ENCODE peak calls at places on chromosomes 16 and 17, in eight cellular contexts. M, L, G, T, K, Z, O and J are unnamed samples.

GRCh38 chr16:81521141-81521626 is 76.6 kb downstream of the CMIP start:
- DNase-seq in K (no peak), T (no peak), G (peak), L (peak), M (no peak), O (no peak), Z (no peak), J (no peak)

GRCh38 chr17:7133916-7134315 is 19.3 kb upstream of the ASGR2 start:
- DNase-seq in K (no peak), G (no peak), Z (no peak), T (no peak), M (no peak), O (no peak), L (no peak), J (no peak)

GRCh38 chr17:5693821-5694220 is 109.5 kb upstream of the NLRP1 start:
- DNase-seq in K (no peak), M (no peak), Z (no peak), L (no peak), G (no peak), T (no peak), O (no peak), J (no peak)

GRCh38 chr16:55622930-55623561 is 32.7 kb upstream of the SLC6A2 start:
- DNase-seq in L (no peak), K (no peak), T (no peak), G (no peak), Z (no peak), M (no peak), O (no peak), J (peak)

GRCh38 chr16:11134722-11135121 is 121.3 kb downstream of the SOCS1 start:
- DNase-seq in Z (no peak), G (no peak), M (no peak), T (no peak), K (peak), O (no peak), L (no peak), J (no peak)

GRCh38 chr16:11224096-11224893 is 31.7 kb downstream of the SOCS1 start:
- DNase-seq in M (no peak), L (peak), Z (no peak), K (no peak), T (no peak), G (peak), O (no peak), J (no peak)

GRCh38 chr17:60161598-60162330 is 12.0 kb downstream of the CA4 start:
- DNase-seq in Z (no peak), G (no peak), M (no peak), K (no peak), T (no peak), L (no peak), O (no peak), J (no peak)

GRCh38 chr17:39364236-39365025 is 37.0 kb downstream of the FBXL20 start:
- DNase-seq in L (no peak), O (no peak), G (no peak), Z (peak), K (no peak), T (no peak), M (no peak), J (no peak)

GRCh38 chr16:85123891-85124635 is 11.8 kb upstream of the CIBAR2 start:
- DNase-seq in O (no peak), K (peak), L (no peak), T (peak), M (no peak), G (peak), Z (peak), J (peak)

GRCh38 chr17:67566656-67567055 is 151.1 kb upstream of the NOL11 start:
- DNase-seq in Z (no peak), O (no peak), K (no peak), T (no peak), L (no peak), M (no peak), G (no peak), J (no peak)

GRCh38 chr17:13024526-13025263 is 6.9 kb upstream of the ELAC2 start:
- DNase-seq in G (peak), Z (peak), M (no peak), K (peak), O (peak), L (no peak), T (peak), J (peak)

GRCh38 chr17:65324574-65324973 is 187.4 kb downstream of the RGS9 start:
- DNase-seq in O (no peak), K (no peak), M (no peak), Z (no peak), T (no peak), L (no peak), G (no peak), J (no peak)

GRCh38 chr17:17141860-17142552 is 64.1 kb downstream of the PLD6 start:
- DNase-seq in O (peak), L (no peak), G (peak), T (peak), Z (peak), M (no peak), K (peak), J (peak)

GRCh38 chr17:82300707-82301270 is 16.6 kb downstream of the CD7 start:
- DNase-seq in Z (peak), G (peak), O (peak), T (no peak), K (peak), L (no peak), M (no peak), J (peak)

GRCh38 chr17:73962308-73962707 is 241.2 kb upstream of the RPL38 start:
- DNase-seq in G (no peak), Z (no peak), M (no peak), K (no peak), O (no peak), L (no peak), T (no peak), J (no peak)

GRCh38 chr17:17398928-17399926 is 77.6 kb upstream of the MED9 start:
- DNase-seq in K (peak), M (no peak), T (no peak), O (no peak), Z (no peak), L (no peak), G (no peak), J (no peak)

GRCh38 chr17:17900615-17901520 is 64.1 kb upstream of the SREBF1 start:
- DNase-seq in M (peak), L (no peak), Z (peak), O (peak), K (peak), T (peak), G (peak), J (peak)

GRCh38 chr17:82898976-82899514 is 59.2 kb upstream of the ZNF750 start:
- DNase-seq in K (no peak), L (no peak), T (no peak), G (no peak), M (no peak), Z (no peak), O (no peak), J (no peak)

GRCh38 chr17:16243385-16243784 is 26.4 kb downstream of the PIGL start:
- DNase-seq in K (no peak), O (no peak), T (no peak), G (no peak), L (no peak), M (no peak), Z (no peak), J (no peak)

GRCh38 chr16:4367393-4367856 is 4.2 kb upstream of the VASN start:
- DNase-seq in M (no peak), G (no peak), O (no peak), L (no peak), T (no peak), K (no peak), Z (no peak), J (no peak)

GRCh38 chr16:23155445-23156049 is 6.3 kb upstream of the USP31 start:
- DNase-seq in K (peak), L (no peak), T (no peak), G (no peak), Z (no peak), M (no peak), O (no peak), J (no peak)

GRCh38 chr16:19783363-19783762 is 65.3 kb downstream of the IQCK start:
- DNase-seq in G (peak), M (peak), L (no peak), Z (no peak), T (no peak), O (no peak), K (no peak), J (no peak)

GRCh38 chr17:30234296-30234695 is 1.2 kb downstream of the SLC6A4 start:
- DNase-seq in G (no peak), K (no peak), O (no peak), T (no peak), M (no peak), Z (no peak), L (no peak), J (no peak)

GRCh38 chr17:4509402-4509801 is 10.7 kb downstream of the SPNS2 start:
- DNase-seq in K (no peak), O (no peak), Z (peak), T (no peak), G (no peak), M (no peak), L (peak), J (peak)